ENCODE peak calls at places on chromosomes 16 and 17, in ten cellular contexts. One of them, this sample, is unnamed.

GRCh38 chr16:81446318-81447275 is 2.0 kb downstream of the CMIP start:
- DNase-seq in cardiac fibroblast: no peak
- DNase-seq in memory B cell: no peak
- DNase-seq in activated T-helper 1 cell treated with anti-CD3 and anti-CD28 coated beads, Interleukin-2, amount 50 U/mL, for 16 hours: no peak
- DNase-seq in A172: no peak
- DNase-seq in mucosa of descending colon: peak; percentile 64
- DNase-seq in cardiac muscle cell: no peak
- DNase-seq in HEK293T: no peak
- DNase-seq in LoVo: no peak
- DNase-seq in lung: no peak
- DNase-seq in this sample: no peak

GRCh38 chr16:75319513-75320401 is 68.3 kb upstream of the BCAR1 start:
- DNase-seq in cardiac fibroblast: peak; percentile 87
- DNase-seq in memory B cell: no peak
- DNase-seq in activated T-helper 1 cell treated with anti-CD3 and anti-CD28 coated beads, Interleukin-2, amount 50 U/mL, for 16 hours: no peak
- DNase-seq in A172: peak; percentile 84
- DNase-seq in mucosa of descending colon: no peak
- DNase-seq in cardiac muscle cell: peak; percentile 93
- DNase-seq in HEK293T: no peak
- DNase-seq in LoVo: no peak
- DNase-seq in lung: no peak
- DNase-seq in this sample: no peak

GRCh38 chr17:63519972-63520882 is 2.9 kb upstream of the KCNH6 start:
- DNase-seq in cardiac fibroblast: no peak
- DNase-seq in memory B cell: no peak
- DNase-seq in activated T-helper 1 cell treated with anti-CD3 and anti-CD28 coated beads, Interleukin-2, amount 50 U/mL, for 16 hours: no peak
- DNase-seq in A172: no peak
- DNase-seq in mucosa of descending colon: peak; percentile 90
- DNase-seq in cardiac muscle cell: no peak
- DNase-seq in HEK293T: no peak
- DNase-seq in LoVo: peak; percentile 22
- DNase-seq in lung: no peak
- DNase-seq in this sample: no peak

GRCh38 chr17:6072157-6072556 is 2.0 kb downstream of the WSCD1 start:
- DNase-seq in cardiac fibroblast: no peak
- DNase-seq in memory B cell: no peak
- DNase-seq in activated T-helper 1 cell treated with anti-CD3 and anti-CD28 coated beads, Interleukin-2, amount 50 U/mL, for 16 hours: no peak
- DNase-seq in A172: no peak
- DNase-seq in mucosa of descending colon: no peak
- DNase-seq in cardiac muscle cell: no peak
- DNase-seq in HEK293T: no peak
- DNase-seq in LoVo: no peak
- DNase-seq in lung: no peak
- DNase-seq in this sample: no peak

GRCh38 chr17:41171881-41172280 is 3.9 kb upstream of the KRTAP4-3 start:
- DNase-seq in cardiac fibroblast: no peak
- DNase-seq in memory B cell: no peak
- DNase-seq in activated T-helper 1 cell treated with anti-CD3 and anti-CD28 coated beads, Interleukin-2, amount 50 U/mL, for 16 hours: no peak
- DNase-seq in A172: no peak
- DNase-seq in mucosa of descending colon: no peak
- DNase-seq in cardiac muscle cell: no peak
- DNase-seq in HEK293T: no peak
- DNase-seq in LoVo: no peak
- DNase-seq in lung: no peak
- DNase-seq in this sample: no peak

GRCh38 chr16:19098173-19098572 is 15.6 kb upstream of the ITPRIPL2 start:
- DNase-seq in cardiac fibroblast: no peak
- DNase-seq in memory B cell: no peak
- DNase-seq in activated T-helper 1 cell treated with anti-CD3 and anti-CD28 coated beads, Interleukin-2, amount 50 U/mL, for 16 hours: no peak
- DNase-seq in A172: no peak
- DNase-seq in mucosa of descending colon: no peak
- DNase-seq in cardiac muscle cell: no peak
- DNase-seq in HEK293T: no peak
- DNase-seq in LoVo: no peak
- DNase-seq in lung: no peak
- DNase-seq in this sample: no peak

GRCh38 chr17:39141294-39141693 is 10.1 kb downstream of the PLXDC1 start:
- DNase-seq in cardiac fibroblast: no peak
- DNase-seq in memory B cell: no peak
- DNase-seq in activated T-helper 1 cell treated with anti-CD3 and anti-CD28 coated beads, Interleukin-2, amount 50 U/mL, for 16 hours: no peak
- DNase-seq in A172: no peak
- DNase-seq in mucosa of descending colon: no peak
- DNase-seq in cardiac muscle cell: no peak
- DNase-seq in HEK293T: no peak
- DNase-seq in LoVo: no peak
- DNase-seq in lung: no peak
- DNase-seq in this sample: no peak

GRCh38 chr17:28898261-28898955 is 875 bp upstream of the FLOT2 start:
- DNase-seq in cardiac fibroblast: no peak
- DNase-seq in memory B cell: no peak
- DNase-seq in activated T-helper 1 cell treated with anti-CD3 and anti-CD28 coated beads, Interleukin-2, amount 50 U/mL, for 16 hours: no peak
- DNase-seq in A172: no peak
- DNase-seq in mucosa of descending colon: no peak
- DNase-seq in cardiac muscle cell: no peak
- DNase-seq in HEK293T: no peak
- DNase-seq in LoVo: no peak
- DNase-seq in lung: no peak
- DNase-seq in this sample: no peak

GRCh38 chr17:58320163-58320558 is 8.4 kb downstream of the TSPOAP1 start:
- DNase-seq in cardiac fibroblast: no peak
- DNase-seq in memory B cell: no peak
- DNase-seq in activated T-helper 1 cell treated with anti-CD3 and anti-CD28 coated beads, Interleukin-2, amount 50 U/mL, for 16 hours: no peak
- DNase-seq in A172: no peak
- DNase-seq in mucosa of descending colon: no peak
- DNase-seq in cardiac muscle cell: no peak
- DNase-seq in HEK293T: no peak
- DNase-seq in LoVo: no peak
- DNase-seq in lung: no peak
- DNase-seq in this sample: no peak

GRCh38 chr17:1625053-1625452 is 3.6 kb downstream of the SLC43A2 start:
- DNase-seq in cardiac fibroblast: no peak
- DNase-seq in memory B cell: no peak
- DNase-seq in activated T-helper 1 cell treated with anti-CD3 and anti-CD28 coated beads, Interleukin-2, amount 50 U/mL, for 16 hours: no peak
- DNase-seq in A172: no peak
- DNase-seq in mucosa of descending colon: no peak
- DNase-seq in cardiac muscle cell: no peak
- DNase-seq in HEK293T: no peak
- DNase-seq in LoVo: no peak
- DNase-seq in lung: no peak
- DNase-seq in this sample: no peak

GRCh38 chr17:74427763-74428153 is 4.1 kb upstream of the GPRC5C start:
- DNase-seq in cardiac fibroblast: no peak
- DNase-seq in memory B cell: no peak
- DNase-seq in activated T-helper 1 cell treated with anti-CD3 and anti-CD28 coated beads, Interleukin-2, amount 50 U/mL, for 16 hours: no peak
- DNase-seq in A172: no peak
- DNase-seq in mucosa of descending colon: no peak
- DNase-seq in cardiac muscle cell: no peak
- DNase-seq in HEK293T: no peak
- DNase-seq in LoVo: no peak
- DNase-seq in lung: no peak
- DNase-seq in this sample: no peak

GRCh38 chr17:71482625-71483024 is 638.2 kb upstream of the SOX9 start:
- DNase-seq in cardiac fibroblast: no peak
- DNase-seq in memory B cell: no peak
- DNase-seq in activated T-helper 1 cell treated with anti-CD3 and anti-CD28 coated beads, Interleukin-2, amount 50 U/mL, for 16 hours: no peak
- DNase-seq in A172: no peak
- DNase-seq in mucosa of descending colon: no peak
- DNase-seq in cardiac muscle cell: no peak
- DNase-seq in HEK293T: no peak
- DNase-seq in LoVo: no peak
- DNase-seq in lung: no peak
- DNase-seq in this sample: no peak

GRCh38 chr17:57519199-57519598 is 225.9 kb downstream of the CCDC182 start:
- DNase-seq in cardiac fibroblast: no peak
- DNase-seq in memory B cell: no peak
- DNase-seq in activated T-helper 1 cell treated with anti-CD3 and anti-CD28 coated beads, Interleukin-2, amount 50 U/mL, for 16 hours: no peak
- DNase-seq in A172: peak; percentile 49
- DNase-seq in mucosa of descending colon: no peak
- DNase-seq in cardiac muscle cell: no peak
- DNase-seq in HEK293T: no peak
- DNase-seq in LoVo: no peak
- DNase-seq in lung: no peak
- DNase-seq in this sample: no peak

GRCh38 chr17:10268005-10268404 is 69.6 kb upstream of the GAS7 start:
- DNase-seq in cardiac fibroblast: no peak
- DNase-seq in memory B cell: no peak
- DNase-seq in activated T-helper 1 cell treated with anti-CD3 and anti-CD28 coated beads, Interleukin-2, amount 50 U/mL, for 16 hours: no peak
- DNase-seq in A172: no peak
- DNase-seq in mucosa of descending colon: no peak
- DNase-seq in cardiac muscle cell: peak; percentile 22
- DNase-seq in HEK293T: no peak
- DNase-seq in LoVo: no peak
- DNase-seq in lung: no peak
- DNase-seq in this sample: no peak

GRCh38 chr16:1152123-1152638 is 725 bp upstream of the CACNA1H start:
- DNase-seq in cardiac fibroblast: no peak
- DNase-seq in memory B cell: peak; percentile 41
- DNase-seq in activated T-helper 1 cell treated with anti-CD3 and anti-CD28 coated beads, Interleukin-2, amount 50 U/mL, for 16 hours: no peak
- DNase-seq in A172: no peak
- DNase-seq in mucosa of descending colon: no peak
- DNase-seq in cardiac muscle cell: no peak
- DNase-seq in HEK293T: peak; percentile 33
- DNase-seq in LoVo: no peak
- DNase-seq in lung: no peak
- DNase-seq in this sample: peak; percentile 31

GRCh38 chr16:49623501-49624266 is 232.2 kb downstream of the ZNF423 start:
- DNase-seq in cardiac fibroblast: no peak
- DNase-seq in memory B cell: no peak
- DNase-seq in activated T-helper 1 cell treated with anti-CD3 and anti-CD28 coated beads, Interleukin-2, amount 50 U/mL, for 16 hours: no peak
- DNase-seq in A172: no peak
- DNase-seq in mucosa of descending colon: no peak
- DNase-seq in cardiac muscle cell: no peak
- DNase-seq in HEK293T: no peak
- DNase-seq in LoVo: no peak
- DNase-seq in lung: no peak
- DNase-seq in this sample: no peak

GRCh38 chr16:85724936-85725335 is 26.0 kb downstream of the C16orf74 start:
- DNase-seq in cardiac fibroblast: no peak
- DNase-seq in memory B cell: no peak
- DNase-seq in activated T-helper 1 cell treated with anti-CD3 and anti-CD28 coated beads, Interleukin-2, amount 50 U/mL, for 16 hours: no peak
- DNase-seq in A172: no peak
- DNase-seq in mucosa of descending colon: no peak
- DNase-seq in cardiac muscle cell: no peak
- DNase-seq in HEK293T: no peak
- DNase-seq in LoVo: no peak
- DNase-seq in lung: no peak
- DNase-seq in this sample: no peak

GRCh38 chr17:4162775-4163498 is 19.9 kb downstream of the CYB5D2 start:
- DNase-seq in cardiac fibroblast: peak; percentile 40
- DNase-seq in memory B cell: no peak
- DNase-seq in activated T-helper 1 cell treated with anti-CD3 and anti-CD28 coated beads, Interleukin-2, amount 50 U/mL, for 16 hours: no peak
- DNase-seq in A172: no peak
- DNase-seq in mucosa of descending colon: no peak
- DNase-seq in cardiac muscle cell: peak; percentile 42
- DNase-seq in HEK293T: no peak
- DNase-seq in LoVo: no peak
- DNase-seq in lung: no peak
- DNase-seq in this sample: peak; percentile 31

GRCh38 chr16:80004113-80004512 is 403.6 kb upstream of the MAF start:
- DNase-seq in cardiac fibroblast: no peak
- DNase-seq in memory B cell: no peak
- DNase-seq in activated T-helper 1 cell treated with anti-CD3 and anti-CD28 coated beads, Interleukin-2, amount 50 U/mL, for 16 hours: no peak
- DNase-seq in A172: no peak
- DNase-seq in mucosa of descending colon: no peak
- DNase-seq in cardiac muscle cell: no peak
- DNase-seq in HEK293T: no peak
- DNase-seq in LoVo: no peak
- DNase-seq in lung: no peak
- DNase-seq in this sample: no peak